ENCODE peak calls at places on chromosome 21, in four cellular contexts. A is trophoblast cell, D is mammary epithelial cell, Q is PC-9. I is an unnamed sample.
A peak's percentile ranks its signal among the peaks of the same experiment; 100 is the strongest.

GRCh38 chr21:45590246-45590725 is 48.0 kb upstream of the SLC19A1 start:
- DNase-seq in Q (no peak), D (peak; percentile 7), A (peak; percentile 19), I (no peak)

GRCh38 chr21:15421947-15422346 is 307.8 kb upstream of the USP25 start:
- DNase-seq in A (no peak), Q (no peak), D (peak; percentile 89), I (peak; percentile 74)

GRCh38 chr21:22200378-22201092 is 1202.3 kb downstream of the NCAM2 start:
- DNase-seq in D (no peak), A (peak; percentile 95), Q (no peak), I (no peak)

GRCh38 chr21:45413922-45414321 is 9.0 kb downstream of the COL18A1 start:
- DNase-seq in A (no peak), D (no peak), Q (no peak), I (no peak)

GRCh38 chr21:45404726-45405270 is at the start of gene COL18A1:
- DNase-seq in Q (no peak), D (peak; percentile 37), A (no peak), I (no peak)

GRCh38 chr21:38188037-38188436 is 68.8 kb upstream of the KCNJ15 start:
- DNase-seq in A (no peak), D (peak; percentile 23), Q (no peak), I (no peak)

GRCh38 chr21:30168086-30168485 is 1.5 kb upstream of the CLDN17 start:
- DNase-seq in A (no peak), Q (no peak), D (peak; percentile 42), I (no peak)

GRCh38 chr21:37877888-37878684 is 38.2 kb downstream of the KCNJ6 start:
- DNase-seq in D (no peak), Q (no peak), A (no peak), I (no peak)

GRCh38 chr21:27062441-27062840 is 95.6 kb upstream of the ADAMTS5 start:
- DNase-seq in Q (no peak), D (no peak), A (no peak), I (no peak)

GRCh38 chr21:45540601-45540970 is 1.7 kb downstream of the SLC19A1 start:
- DNase-seq in D (no peak), A (no peak), Q (no peak), I (no peak)

GRCh38 chr21:28215214-28215954 is 777.3 kb downstream of the LTN1 start:
- DNase-seq in Q (no peak), A (peak; percentile 82), D (peak; percentile 66), I (peak; percentile 54)

GRCh38 chr21:46222436-46223116 is 6.0 kb downstream of the LSS start:
- DNase-seq in Q (no peak), D (no peak), A (no peak), I (no peak)

GRCh38 chr21:38660333-38661295 is 145.1 kb upstream of the ETS2 start:
- DNase-seq in D (no peak), Q (no peak), A (no peak), I (no peak)

GRCh38 chr21:20822559-20823133 is 175.6 kb upstream of the NCAM2 start:
- DNase-seq in A (no peak), Q (no peak), D (no peak), I (no peak)

GRCh38 chr21:17745086-17745485 is 74.1 kb downstream of the C21orf91 start:
- DNase-seq in D (no peak), A (peak; percentile 91), Q (no peak), I (no peak)

GRCh38 chr21:17250651-17251294 is 262.1 kb upstream of the CXADR start:
- DNase-seq in A (no peak), Q (no peak), D (no peak), I (no peak)

GRCh38 chr21:46048926-46049889 is 48.7 kb upstream of the COL6A2 start:
- DNase-seq in D (peak; percentile 66), A (peak; percentile 90), Q (peak; percentile 88), I (peak; percentile 19)

GRCh38 chr21:41171210-41171609 is 3.2 kb downstream of the BACE2 start:
- DNase-seq in Q (no peak), D (peak; percentile 96), A (no peak), I (no peak)

GRCh38 chr21:28805885-28806284 is 186.8 kb downstream of the LTN1 start:
- DNase-seq in A (peak; percentile 28), Q (no peak), D (no peak), I (no peak)

DNA sequence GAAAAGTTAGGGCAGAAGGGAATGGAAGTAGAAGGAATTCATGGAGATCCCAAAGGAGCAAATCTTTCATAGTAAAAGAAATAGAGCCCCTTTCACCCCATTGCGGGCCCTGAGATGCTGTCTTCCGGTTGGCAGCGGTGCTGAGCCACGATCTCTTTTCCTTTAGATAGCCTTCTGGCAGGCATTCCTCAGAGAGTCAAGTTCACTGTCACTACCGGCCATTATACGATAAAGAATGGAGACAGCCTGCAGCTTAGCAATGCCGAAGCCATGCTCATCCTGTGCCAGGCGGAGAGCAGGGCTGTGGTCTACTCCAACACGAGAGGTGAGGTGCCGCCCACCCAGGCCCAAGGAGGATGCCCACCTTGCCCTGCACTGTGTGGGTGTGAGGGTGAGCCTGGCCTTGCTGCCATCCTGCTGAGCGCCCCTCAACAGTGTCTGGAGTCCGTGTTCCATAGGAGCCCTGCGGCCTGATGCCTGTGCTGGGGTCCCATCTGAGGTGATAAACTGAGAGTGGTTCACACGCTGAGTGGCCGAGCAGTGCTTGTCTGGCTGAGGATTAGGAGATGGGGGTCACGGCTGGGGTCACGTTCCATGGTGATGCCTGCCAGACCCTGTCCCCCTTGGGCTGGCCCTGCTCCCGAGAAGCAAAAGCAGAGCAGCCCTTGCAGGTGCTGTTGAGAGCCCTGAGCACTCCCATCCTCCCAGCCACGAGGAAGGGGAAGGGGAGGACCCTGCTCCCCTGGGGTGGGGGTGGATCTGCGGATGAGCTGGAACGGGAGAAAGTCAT is 20.4 kb upstream of the PWP2 start:
- DNase-seq in Q (no peak), A (no peak), D (no peak), I (no peak)
- H3K36me3 ChIP-seq in Q (no peaks in the 10 kb centered on the region), A (peaks cover 59% of the 10 kb centered on the region), D (peaks cover 26% of the 10 kb centered on the region), I (peaks cover 34% of the 10 kb centered on the region)

DNA sequence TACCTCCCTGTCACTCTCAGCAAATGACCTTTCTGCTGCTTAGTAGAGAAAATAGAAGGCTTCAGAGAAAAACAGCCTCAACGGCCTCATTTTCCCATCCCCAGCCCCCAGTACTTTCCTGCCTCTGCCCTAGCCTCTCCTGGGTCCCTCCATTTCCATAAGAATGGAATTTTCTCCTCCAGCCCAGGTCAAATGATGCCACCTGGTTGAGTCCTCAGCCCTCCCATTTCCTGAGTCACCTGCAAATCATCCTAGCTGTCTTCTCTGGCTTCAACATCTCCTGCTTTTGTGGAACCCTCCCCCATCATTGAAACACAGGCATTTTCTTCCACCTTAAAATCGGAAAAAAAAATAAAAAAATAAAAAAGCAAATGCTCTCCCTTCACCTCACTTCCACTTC is 35.1 kb downstream of the OLIG1 start:
- DNase-seq in D (no peak), Q (no peak), A (no peak), I (no peak)
- H3K27me3 ChIP-seq in D (peaks cover 11% of the 10 kb centered on the region), Q (peaks cover 82% of the 10 kb centered on the region), A (peaks cover 6% of the 10 kb centered on the region), I (peaks cover 34% of the 10 kb centered on the region)

DNA sequence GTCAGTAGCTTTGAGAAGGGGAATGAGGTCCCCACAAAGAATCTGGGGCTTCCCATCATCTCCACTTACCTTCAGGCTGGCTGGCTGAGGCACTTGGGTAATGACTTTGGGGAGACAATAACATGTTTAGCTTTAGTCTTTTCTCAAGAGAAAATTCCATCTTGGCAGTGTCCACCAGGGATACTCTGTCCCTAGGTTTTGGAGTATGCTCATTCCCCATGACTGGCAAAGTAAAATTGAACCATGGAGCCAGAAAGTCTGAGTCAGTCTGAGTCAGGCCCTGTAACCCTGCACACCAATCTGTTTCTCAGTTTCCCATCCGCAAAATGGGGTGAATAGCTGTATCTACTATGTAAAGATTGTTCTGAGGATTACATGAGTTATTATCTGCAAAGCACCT is 28.2 kb downstream of the RUNX1 start:
- DNase-seq in Q (no peak), D (peak; percentile 51), A (no peak), I (no peak)
- H3K4me2 ChIP-seq in Q (no peak overlapping the region), D (no peak overlapping the region), A (no peak overlapping the region), I (no peak overlapping the region)

DNA sequence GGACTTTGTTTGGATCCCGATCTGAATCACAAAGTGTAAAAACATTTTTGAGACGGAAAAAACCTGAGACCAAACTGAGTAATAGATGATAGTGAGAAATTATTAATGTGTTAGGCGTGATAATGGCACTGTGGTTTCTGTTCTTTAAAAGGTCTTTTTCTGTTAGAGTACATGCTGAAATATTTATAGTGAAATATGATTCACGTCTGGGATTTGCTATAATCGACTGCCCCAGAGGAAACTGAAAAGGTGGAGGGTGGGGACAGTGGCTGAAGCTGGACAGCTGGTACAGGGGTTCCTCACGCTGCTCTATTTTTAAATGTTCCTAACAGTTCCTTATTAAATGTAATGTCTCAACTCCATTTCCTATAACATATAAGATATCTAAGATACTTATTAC is 11.2 kb downstream of the URB1 start:
- DNase-seq in Q (no peak), A (no peak), D (no peak), I (no peak)
- H3K36me3 ChIP-seq in Q (no peaks in the 10 kb centered on the region), A (peaks cover 16% of the 10 kb centered on the region), D (peaks cover 46% of the 10 kb centered on the region), I (peaks cover 25% of the 10 kb centered on the region)

GRCh38 chr21:36708512-36709029 is 9.7 kb downstream of the SIM2 start:
- DNase-seq in Q (no peak), D (no peak), A (no peak), I (no peak)
- H3K27me3 ChIP-seq in Q (no peaks in the 10 kb centered on the region), D (peaks cover 76% of the 10 kb centered on the region), A (peaks cover 81% of the 10 kb centered on the region), I (peaks cover 91% of the 10 kb centered on the region)

GRCh38 chr21:42650441-42651421 is 2.7 kb upstream of the PDE9A start:
- DNase-seq in D (no peak), A (no peak), Q (no peak), I (no peak)

GRCh38 chr21:42650033-42650370 is 3.4 kb upstream of the PDE9A start:
- DNase-seq in Q (no peak), D (no peak), A (no peak), I (no peak)

GRCh38 chr21:42646836-42647235 is 6.6 kb upstream of the PDE9A start:
- DNase-seq in Q (no peak), D (no peak), A (no peak), I (no peak)

GRCh38 chr21:42649122-42650032 is 4.0 kb upstream of the PDE9A start:
- DNase-seq in Q (no peak), A (no peak), D (no peak), I (no peak)

DNA sequence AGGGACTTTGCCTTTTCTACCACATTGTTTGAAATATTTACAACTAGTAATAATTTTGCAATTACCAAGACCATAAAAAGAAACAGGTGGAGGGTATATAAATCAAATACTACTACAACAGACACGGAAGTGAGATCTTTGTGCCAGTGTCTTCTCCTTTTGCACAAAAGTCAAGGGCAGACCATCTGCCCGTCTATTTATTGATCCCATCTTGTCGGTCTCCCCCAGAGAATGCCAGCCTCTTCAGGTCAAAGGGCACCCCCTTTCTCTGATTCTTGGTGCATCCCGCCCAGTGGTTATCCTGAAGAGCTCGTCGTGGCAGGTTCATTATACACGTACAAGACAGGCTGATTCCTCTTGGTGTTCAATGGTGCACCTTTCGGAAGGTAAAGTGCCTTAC is 4.8 kb upstream of the PDE9A start:
- DNase-seq in D (no peak), Q (no peak), A (no peak), I (no peak)
- H3K4me2 ChIP-seq in D (no peak overlapping the region), Q (no peak overlapping the region), A (no peak overlapping the region), I (no peak overlapping the region)